ENCODE peak calls at places on chromosomes 3 and 15, in seven cellular contexts. G, Z, D, V, H, E and C are unnamed samples. For H3K4me1, the result is how much of the 10 kb centered on the place peaks cover.

GRCh38 chr15:40927497-40928346 is 1.4 kb upstream of the DLL4 start:
- DNase-seq in G (no peak), Z (no peak), D (no peak), V (no peak), H (no peak), E (no peak), C (no peak)

GRCh38 chr3:126494204-126494603 is 18.5 kb upstream of the ZXDC start:
- DNase-seq in G (no peak), Z (no peak), D (no peak), V (no peak), H (no peak), E (no peak), C (no peak)

GRCh38 chr15:42087926-42088800 is 6.2 kb downstream of the PLA2G4D start:
- DNase-seq in G (no peak), Z (no peak), D (no peak), V (no peak), H (no peak), E (no peak), C (no peak)

GRCh38 chr3:111944377-111944776 is 34.4 kb upstream of the ABHD10 start:
- DNase-seq in G (no peak), Z (peak), D (no peak), V (no peak), H (no peak), E (no peak), C (no peak)

GRCh38 chr3:162487138-162487537 is 990.5 kb downstream of the OTOL1 start:
- DNase-seq in G (no peak), Z (no peak), D (no peak), V (no peak), H (no peak), E (no peak), C (no peak)

GRCh38 chr15:40766906-40767837 is 2.6 kb upstream of the C15orf62 start:
- DNase-seq in G (no peak), Z (peak), D (no peak), V (no peak), H (no peak), E (no peak), C (no peak)

GRCh38 chr15:88649286-88649733 is 10.5 kb downstream of the ISG20 start:
- DNase-seq in G (no peak), Z (peak), D (peak), V (peak), H (no peak), E (no peak), C (no peak)

GRCh38 chr3:160748787-160749186 is 7.2 kb upstream of the PPM1L start:
- DNase-seq in G (no peak), Z (no peak), D (no peak), V (no peak), H (no peak), E (no peak), C (no peak)

GRCh38 chr3:184532940-184533732 is 28.4 kb upstream of the EPHB3 start:
- DNase-seq in G (no peak), Z (no peak), D (no peak), V (peak), H (peak), E (no peak), C (no peak)

GRCh38 chr3:104696470-104696869 is 670.2 kb upstream of the ALCAM start:
- DNase-seq in G (no peak), Z (no peak), D (no peak), V (no peak), H (no peak), E (no peak), C (no peak)

GRCh38 chr15:39125904-39126303 is 455.0 kb upstream of the THBS1 start:
- DNase-seq in G (no peak), Z (peak), D (no peak), V (no peak), H (peak), E (peak), C (no peak)

GRCh38 chr3:62571916-62572315 is 198.6 kb upstream of the FEZF2 start:
- DNase-seq in G (no peak), Z (no peak), D (no peak), V (no peak), H (no peak), E (no peak), C (no peak)

GRCh38 chr3:49399467-49399866 is 12.3 kb downstream of the RHOA start:
- DNase-seq in G (no peak), Z (no peak), D (no peak), V (peak), H (no peak), E (no peak), C (no peak)

GRCh38 chr3:49401758-49402157 is 10.0 kb downstream of the RHOA start:
- DNase-seq in G (no peak), Z (no peak), D (no peak), V (no peak), H (no peak), E (no peak), C (no peak)

GRCh38 chr3:49406571-49407565 is 4.9 kb downstream of the RHOA start:
- DNase-seq in G (no peak), Z (no peak), D (no peak), V (no peak), H (no peak), E (no peak), C (no peak)

GRCh38 chr3:49403891-49404290 is 7.9 kb downstream of the RHOA start:
- DNase-seq in G (no peak), Z (no peak), D (no peak), V (no peak), H (no peak), E (no peak), C (no peak)
- H3K4me1 ChIP-seq in G (under half), Z (under half), D (half or more), V (half or more), H (under half), E (under half), C (half or more)

GRCh38 chr3:51683566-51683965 is 12.5 kb downstream of the TEX264 start:
- DNase-seq in G (no peak), Z (no peak), D (no peak), V (no peak), H (no peak), E (no peak), C (no peak)

GRCh38 chr3:51682526-51682925 is 11.5 kb downstream of the TEX264 start:
- DNase-seq in G (no peak), Z (no peak), D (no peak), V (no peak), H (no peak), E (no peak), C (no peak)

GRCh38 chr3:51681453-51681852 is 10.4 kb downstream of the TEX264 start:
- DNase-seq in G (peak), Z (no peak), D (peak), V (no peak), H (no peak), E (no peak), C (peak)

GRCh38 chr3:51680663-51681230 is 9.7 kb downstream of the TEX264 start:
- DNase-seq in G (no peak), Z (no peak), D (no peak), V (no peak), H (no peak), E (no peak), C (no peak)

DNA sequence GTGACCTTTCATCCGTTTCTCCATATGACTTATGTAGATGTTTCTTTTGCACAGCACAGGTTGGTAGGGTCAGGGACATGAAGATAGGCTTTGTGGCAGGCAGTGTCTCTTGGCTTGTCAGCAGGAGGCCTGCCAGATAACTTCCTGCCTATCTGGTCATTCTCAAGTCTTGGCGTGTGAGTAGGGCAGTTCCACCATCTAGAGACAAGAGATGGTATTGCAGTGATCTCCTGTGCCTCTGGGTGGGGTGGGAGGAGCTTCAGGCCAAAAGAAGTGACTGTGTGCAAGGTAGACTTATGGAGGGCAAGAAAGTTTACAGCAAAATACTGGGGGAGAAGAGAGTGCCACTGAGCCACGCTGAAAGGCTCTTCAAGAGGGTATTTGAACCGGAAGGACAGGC is 11.0 kb downstream of the TEX264 start:
- DNase-seq in G (peak), Z (peak), D (peak), V (peak), H (peak), E (peak), C (peak)
- H3K4me1 ChIP-seq in G (under half), Z (under half), D (half or more), V (under half), H (under half), E (under half), C (under half)

DNA sequence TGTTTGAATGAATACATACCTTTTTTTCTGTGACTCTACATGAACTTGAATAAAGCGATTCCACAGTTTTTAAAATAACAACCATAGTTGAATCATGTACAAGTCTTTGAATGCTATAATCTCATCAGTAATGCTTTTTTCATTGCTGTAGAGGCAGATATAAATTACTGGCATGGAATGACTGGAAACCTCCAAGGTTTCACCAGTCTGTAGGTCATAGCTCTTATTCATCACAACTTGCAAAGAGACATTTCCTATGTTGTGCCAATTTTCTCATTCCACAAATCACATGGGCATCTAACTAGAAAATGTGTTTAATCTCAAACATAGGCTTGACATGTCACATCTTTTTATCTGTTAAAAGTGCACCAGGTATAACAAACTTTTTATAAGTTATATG is 407.1 kb upstream of the KCNMB2 start:
- DNase-seq in G (no peak), Z (no peak), D (no peak), V (no peak), H (no peak), E (no peak), C (no peak)
- H3K4me1 ChIP-seq in G (under half), Z (under half), D (under half), V (under half), H (under half), E (under half), C (under half)

DNA sequence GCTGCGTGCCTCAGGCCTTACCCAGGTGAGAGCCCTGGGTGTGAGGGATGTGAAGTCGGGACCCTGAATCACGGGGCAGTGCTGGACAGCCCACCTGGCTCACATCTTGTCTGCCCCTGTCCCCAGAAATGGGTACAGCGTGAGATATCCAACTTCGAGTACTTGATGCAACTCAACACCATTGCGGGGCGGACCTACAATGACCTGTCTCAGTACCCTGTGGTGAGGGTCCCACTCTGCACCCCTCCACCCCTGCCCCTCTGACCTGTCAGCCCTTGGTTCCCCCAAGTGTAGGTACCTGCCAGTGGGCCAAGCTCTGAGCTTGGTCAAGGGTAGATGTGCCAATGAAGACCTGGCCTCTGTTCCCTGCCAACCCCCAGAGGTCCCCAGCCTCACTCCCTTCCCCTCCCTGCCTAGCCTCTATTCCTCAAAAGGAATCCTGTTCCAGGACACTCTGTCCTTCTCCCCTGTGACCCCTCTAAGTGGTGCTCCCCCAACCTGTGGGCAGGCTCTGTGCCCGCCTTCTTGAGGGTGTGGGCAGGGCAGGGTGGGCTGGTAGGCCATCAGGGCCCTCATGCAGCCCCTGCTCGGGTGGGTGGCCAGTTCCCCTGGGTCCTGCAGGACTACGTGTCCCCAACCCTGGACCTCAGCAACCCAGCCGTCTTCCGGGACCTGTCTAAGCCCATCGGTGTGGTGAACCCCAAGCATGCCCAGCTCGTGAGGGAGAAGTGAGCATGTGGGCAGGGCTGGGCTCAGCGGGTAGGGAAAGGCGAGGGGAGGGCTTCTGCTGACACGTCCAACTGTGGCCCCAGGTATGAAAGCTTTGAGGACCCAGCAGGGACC is 25.1 kb downstream of the NBEAL2 start:
- DNase-seq in G (peak), Z (no peak), D (no peak), V (peak), H (no peak), E (no peak), C (no peak)
- H3K4me1 ChIP-seq in G (under half), Z (under half), D (under half), V (under half), H (under half), E (under half), C (under half)

GRCh38 chr3:48564667-48565066 is 1.1 kb upstream of the UCN2 start:
- DNase-seq in G (no peak), Z (no peak), D (no peak), V (no peak), H (no peak), E (no peak), C (no peak)
- H3K4me1 ChIP-seq in G (under half), Z (under half), D (under half), V (under half), H (under half), E (half or more), C (under half)

DNA sequence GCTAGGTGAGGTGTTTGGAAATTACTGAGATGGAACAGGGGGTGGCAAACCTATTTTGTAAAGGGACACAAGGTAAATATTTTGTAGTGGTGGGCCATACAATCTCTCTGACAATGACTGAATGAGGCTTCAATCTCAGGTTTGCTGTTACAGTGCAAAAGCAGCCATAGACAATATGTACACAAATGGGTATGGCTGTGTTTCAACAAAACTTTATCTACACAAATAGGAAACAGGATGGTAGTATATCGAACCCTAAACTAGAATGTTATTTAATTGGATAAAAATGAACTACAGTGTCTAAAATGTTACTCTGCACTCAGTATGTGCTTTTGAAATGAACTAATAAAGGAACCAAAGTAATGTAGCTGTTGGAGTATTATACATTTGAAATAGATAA is 495.0 kb upstream of the TBL1XR1 start:
- DNase-seq in G (no peak), Z (no peak), D (no peak), V (no peak), H (no peak), E (no peak), C (no peak)
- H3K4me1 ChIP-seq in G (under half), Z (under half), D (under half), V (under half), H (under half), E (under half), C (under half)